ENCODE peak calls at places on chromosomes 2 and 18, in eight cellular contexts. P is cardiac muscle cell, N is upper lobe of right lung, L is fibroblast of lung, M is psoas muscle, I is HCT116, B is dorsolateral prefrontal cortex, D is substantia nigra. Q is an unnamed sample.
A peak's percentile ranks its signal among the peaks of the same experiment; 100 is the strongest.

GRCh38 chr2:241797441-241798080 is 11.4 kb upstream of the NEU4 start:
- DNase-seq in P (no peak), N (peak; percentile 47), L (no peak), M (peak; percentile 5), I (no peak), B (peak; percentile 24), D (no peak), Q (peak; percentile 33)

GRCh38 chr2:101109451-101110140 is 41.6 kb downstream of the TBC1D8 start:
- DNase-seq in P (no peak), N (no peak), L (no peak), M (no peak), I (no peak), B (no peak), D (no peak), Q (no peak)

GRCh38 chr2:4135765-4136164 is 432.4 kb downstream of the DCDC2C start:
- DNase-seq in P (no peak), N (peak; percentile 61), L (no peak), M (no peak), I (no peak), B (no peak), D (no peak), Q (peak; percentile 45)

GRCh38 chr2:154813636-154814035 is 115.1 kb downstream of the KCNJ3 start:
- DNase-seq in P (no peak), N (no peak), L (no peak), M (no peak), I (no peak), B (no peak), D (no peak), Q (no peak)

GRCh38 chr2:217935245-217935879 is 67.4 kb downstream of the TNS1 start:
- DNase-seq in P (peak; percentile 97), N (no peak), L (peak; percentile 95), M (peak; percentile 70), I (no peak), B (no peak), D (no peak), Q (peak; percentile 51)

GRCh38 chr2:66478729-66479316 is 43.9 kb downstream of the MEIS1 start:
- DNase-seq in P (no peak), N (no peak), L (no peak), M (no peak), I (no peak), B (no peak), D (no peak), Q (no peak)

GRCh38 chr2:169221745-169222369 is 140.5 kb downstream of the LRP2 start:
- DNase-seq in P (peak; percentile 56), N (no peak), L (peak; percentile 10), M (no peak), I (peak; percentile 24), B (no peak), D (no peak), Q (no peak)

GRCh38 chr2:113203901-113204519 is 30.2 kb downstream of the PSD4 start:
- DNase-seq in P (peak; percentile 76), N (peak; percentile 78), L (peak; percentile 45), M (peak; percentile 45), I (peak; percentile 72), B (peak; percentile 77), D (peak; percentile 66), Q (peak; percentile 67)

GRCh38 chr2:143452817-143453462 is 323.7 kb downstream of the ARHGAP15 start:
- DNase-seq in P (no peak), N (no peak), L (no peak), M (no peak), I (no peak), B (no peak), D (no peak), Q (no peak)

GRCh38 chr2:23788100-23788499 is 138.8 kb downstream of the ATAD2B start:
- DNase-seq in P (no peak), N (no peak), L (no peak), M (no peak), I (no peak), B (no peak), D (no peak), Q (no peak)

GRCh38 chr2:6203297-6203959 is 511.2 kb downstream of the SOX11 start:
- DNase-seq in P (no peak), N (no peak), L (no peak), M (no peak), I (no peak), B (no peak), D (no peak), Q (no peak)
- H3K27ac ChIP-seq in P (no peak overlapping the region), N (no peak overlapping the region), L (no peak overlapping the region), M (no peak overlapping the region), I (no peak overlapping the region), B (no peak overlapping the region), D (no peak overlapping the region), Q (no peak overlapping the region)

GRCh38 chr18:58723810-58724602 is 52.7 kb downstream of the MALT1 start:
- DNase-seq in P (peak; percentile 45), N (no peak), L (no peak), M (no peak), I (no peak), B (no peak), D (no peak), Q (no peak)
- H3K27ac ChIP-seq in P (no peak overlapping the region), N (no peak overlapping the region), L (no peak overlapping the region), M (peak overlapping the region; percentile 48), I (no peak overlapping the region), B (no peak overlapping the region), D (no peak overlapping the region), Q (no peak overlapping the region)

GRCh38 chr2:233267516-233268245 is 16.2 kb downstream of the ATG16L1 start:
- DNase-seq in P (no peak), N (no peak), L (no peak), M (peak; percentile 17), I (no peak), B (no peak), D (no peak), Q (no peak)
- H3K27ac ChIP-seq in P (no peak overlapping the region), N (peak overlapping the region; percentile 24), L (no peak overlapping the region), M (no peak overlapping the region), I (no peak overlapping the region), B (no peak overlapping the region), D (no peak overlapping the region), Q (peak overlapping the region; percentile 20)

DNA sequence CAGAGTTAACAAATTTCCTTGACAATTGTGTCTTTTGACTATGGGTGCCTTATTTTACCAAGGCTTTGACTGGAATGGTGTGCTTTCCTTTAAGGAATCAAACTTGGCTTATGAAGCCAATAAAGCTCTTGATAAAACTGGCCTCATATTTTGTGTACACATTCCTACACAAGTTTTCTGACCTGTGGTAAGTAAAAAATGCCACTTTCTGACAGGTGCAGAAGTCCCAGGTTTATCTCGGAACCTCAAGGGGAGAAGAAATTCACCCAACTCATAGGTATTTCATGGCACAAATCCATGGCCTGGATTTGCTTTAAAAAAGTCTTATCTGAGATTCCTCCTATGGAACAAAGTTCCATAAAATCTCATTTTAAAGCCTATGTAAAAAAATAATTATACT is 880.6 kb upstream of the LRATD1 start:
- DNase-seq in P (no peak), N (no peak), L (no peak), M (no peak), I (no peak), B (no peak), D (no peak), Q (no peak)
- H3K27ac ChIP-seq in P (no peak overlapping the region), N (no peak overlapping the region), L (no peak overlapping the region), M (no peak overlapping the region), I (no peak overlapping the region), B (no peak overlapping the region), D (no peak overlapping the region), Q (no peak overlapping the region)

DNA sequence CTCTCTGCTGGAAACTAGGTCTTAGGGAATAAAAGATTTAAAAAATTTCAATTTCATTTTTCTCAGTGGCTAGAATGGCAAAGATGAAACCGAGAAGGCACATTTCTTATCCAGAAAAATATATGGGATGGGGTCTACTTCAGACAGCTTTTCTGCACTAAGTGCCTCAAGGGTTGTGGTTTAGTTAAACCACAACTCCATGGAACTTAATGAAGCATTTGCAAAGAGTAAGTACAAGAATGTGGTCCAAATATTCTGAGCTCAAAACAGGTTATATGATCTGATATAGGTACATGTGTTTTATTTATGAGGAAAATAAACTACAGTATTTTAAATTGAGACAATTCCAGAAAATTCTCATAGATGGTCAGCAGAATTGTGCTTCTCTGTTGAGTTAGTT is 101.8 kb upstream of the FZD5 start:
- DNase-seq in P (no peak), N (no peak), L (peak; percentile 69), M (no peak), I (no peak), B (no peak), D (no peak), Q (no peak)
- H3K27ac ChIP-seq in P (no peak overlapping the region), N (no peak overlapping the region), L (no peak overlapping the region), M (no peak overlapping the region), I (no peak overlapping the region), B (no peak overlapping the region), D (no peak overlapping the region), Q (no peak overlapping the region)

DNA sequence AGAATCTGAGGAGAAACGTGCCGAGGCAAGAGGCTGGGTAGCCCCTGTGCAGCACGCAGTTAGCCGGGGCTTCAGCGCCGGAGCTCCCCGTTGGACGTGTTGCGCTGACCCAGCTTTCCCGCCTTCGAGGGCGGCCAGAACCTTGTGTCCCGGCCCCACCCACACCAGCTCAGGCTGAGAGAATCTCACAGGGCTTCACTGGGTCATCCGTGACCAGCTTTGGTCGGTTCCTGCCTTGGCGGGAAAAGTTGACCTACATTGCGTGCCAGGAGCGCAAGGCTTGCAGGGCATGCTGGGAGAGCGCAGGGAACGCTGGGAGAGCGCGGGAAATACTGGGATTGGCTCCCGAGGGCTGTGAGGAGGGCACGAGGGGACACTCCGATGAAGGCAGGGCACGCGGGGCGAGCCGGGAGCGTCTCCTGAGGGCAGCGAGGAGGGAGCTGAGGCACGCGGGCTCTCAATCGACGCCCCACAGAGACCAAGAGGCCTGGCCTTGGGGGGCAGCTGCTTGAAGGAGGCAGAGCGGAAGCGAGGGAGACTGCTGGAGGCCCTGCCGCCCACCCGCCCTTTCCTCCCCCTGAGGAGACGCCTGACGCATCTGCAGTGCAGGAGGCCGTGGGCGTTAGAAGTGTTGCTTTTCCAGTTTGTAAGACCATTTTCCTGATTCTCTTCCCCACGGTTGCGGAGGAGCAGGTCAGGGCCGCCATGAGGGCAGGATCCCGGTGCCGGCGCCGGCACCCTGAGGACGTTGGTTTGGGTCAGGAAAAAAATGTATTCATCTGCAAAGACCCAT is at the start of gene C18orf63:
- DNase-seq in P (no peak), N (no peak), L (no peak), M (no peak), I (no peak), B (no peak), D (no peak), Q (no peak)
- H3K27ac ChIP-seq in P (no peak within 1 kb of the TSS), N (no peak within 1 kb of the TSS), L (no peak within 1 kb of the TSS), M (no peak within 1 kb of the TSS), I (no peak within 1 kb of the TSS), B (no peak within 1 kb of the TSS), D (no peak within 1 kb of the TSS), Q (no peak within 1 kb of the TSS)

GRCh38 chr2:74578476-74578875 is 24.0 kb downstream of the DOK1 start:
- DNase-seq in P (no peak), N (no peak), L (no peak), M (no peak), I (no peak), B (no peak), D (no peak), Q (no peak)
- H3K27ac ChIP-seq in P (no peak overlapping the region), N (peak overlapping the region; percentile 36), L (no peak overlapping the region), M (no peak overlapping the region), I (no peak overlapping the region), B (no peak overlapping the region), D (no peak overlapping the region), Q (no peak overlapping the region)

Q was measured in lower lobe of right lung.